ENCODE peak calls at places on chromosomes 3 and 15, in four cellular contexts. T, H, R and Z are unnamed samples.

GRCh38 chr3:49665822-49666519 is 8.2 kb upstream of the APEH start:
- DNase-seq in T (no peak), H (no peak), R (peak; percentile 54), Z (no peak)

GRCh38 chr15:72182673-72183072 is 14.9 kb downstream of the GRAMD2A start:
- DNase-seq in T (no peak), R (peak; percentile 86), H (no peak), Z (no peak)

GRCh38 chr15:94670436-94671034 is 439.2 kb downstream of the MCTP2 start:
- DNase-seq in H (no peak), T (no peak), R (peak; percentile 39), Z (peak; percentile 30)

GRCh38 chr15:76190767-76191538 is 120.3 kb downstream of the ETFA start:
- DNase-seq in T (peak; percentile 91), H (peak; percentile 43), R (peak; percentile 67), Z (peak; percentile 69)

GRCh38 chr3:16761576-16761975 is 123.2 kb upstream of the PLCL2 start:
- DNase-seq in T (no peak), R (no peak), H (no peak), Z (no peak)

GRCh38 chr15:40693904-40694705 is 869 bp upstream of the RAD51 start:
- DNase-seq in R (peak; percentile 6), T (no peak), H (peak; percentile 19), Z (no peak)

GRCh38 chr3:188947983-188948657 is 223.7 kb upstream of the TPRG1 start:
- DNase-seq in H (no peak), T (peak; percentile 69), R (no peak), Z (peak; percentile 71)

GRCh38 chr3:49133226-49133951 is 539 bp upstream of the LAMB2 start:
- DNase-seq in R (peak; percentile 80), T (peak; percentile 85), H (no peak), Z (peak; percentile 79)

GRCh38 chr3:61452536-61452991 is 108.8 kb upstream of the PTPRG start:
- DNase-seq in H (no peak), T (no peak), R (no peak), Z (no peak)

GRCh38 chr3:30555968-30556367 is 50.4 kb upstream of the TGFBR2 start:
- DNase-seq in T (no peak), R (no peak), H (no peak), Z (no peak)

GRCh38 chr15:88894348-88894818 is 961 bp downstream of the HAPLN3 start:
- DNase-seq in R (peak; percentile 49), T (peak; percentile 95), H (no peak), Z (peak; percentile 82)

GRCh38 chr3:138862924-138863775 is 28.4 kb upstream of the PIK3CB start:
- DNase-seq in T (peak; percentile 53), H (no peak), R (peak; percentile 97), Z (peak; percentile 56)

GRCh38 chr3:147030274-147030673 is 376.1 kb downstream of the ZIC4 start:
- DNase-seq in H (no peak), T (no peak), R (no peak), Z (no peak)

GRCh38 chr3:49295489-49296058 is 18.5 kb upstream of the C3orf62 start:
- DNase-seq in H (no peak), R (peak; percentile 35), T (no peak), Z (peak; percentile 6)

GRCh38 chr15:80152896-80153876 is at the start of gene FAH:
- DNase-seq in T (peak; percentile 62), H (no peak), R (peak; percentile 30), Z (no peak)

GRCh38 chr15:75022808-75023193 is 589 bp upstream of the PPCDC start:
- DNase-seq in T (no peak), R (no peak), H (no peak), Z (no peak)

GRCh38 chr3:46692566-46692983 is 904 bp downstream of the ALS2CL start:
- DNase-seq in R (no peak), H (no peak), T (peak; percentile 60), Z (no peak)
- TF ChIP-seq SUZ12 in R (no peak), H (no peak), T (no peak), Z (no peak)

GRCh38 chr15:78360958-78361714 is 21.0 kb downstream of the CRABP1 start:
- DNase-seq in H (no peak), R (no peak), T (no peak), Z (no peak)

GRCh38 chr15:78361956-78362506 is 21.9 kb downstream of the CRABP1 start:
- DNase-seq in R (no peak), T (no peak), H (no peak), Z (no peak)

GRCh38 chr15:78355185-78355584 is 15.0 kb downstream of the CRABP1 start:
- DNase-seq in H (no peak), R (no peak), T (no peak), Z (no peak)

GRCh38 chr15:78360426-78360825 is 20.3 kb downstream of the CRABP1 start:
- DNase-seq in H (no peak), T (no peak), R (no peak), Z (no peak)

DNA sequence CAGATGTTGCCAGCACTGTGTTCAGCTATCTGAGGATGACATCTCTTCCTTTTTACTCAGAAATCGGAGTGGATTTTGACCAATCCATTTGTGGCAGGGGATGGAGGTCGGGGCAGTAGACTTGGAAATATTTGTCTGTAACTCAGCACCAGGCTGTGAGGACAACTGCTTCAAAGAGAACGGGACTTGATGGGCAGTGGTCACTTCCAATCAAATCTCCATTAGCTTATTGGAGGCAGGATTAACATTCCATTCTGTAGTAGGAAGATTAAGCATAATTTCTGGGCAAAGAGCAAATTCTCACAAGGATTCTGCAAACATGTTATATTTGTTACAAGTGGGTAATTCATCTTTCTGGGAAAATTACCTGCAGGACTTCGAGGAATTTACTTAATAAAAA is 18.0 kb downstream of the CRABP1 start:
- DNase-seq in H (no peak), R (peak; percentile 48), T (no peak), Z (peak; percentile 68)
- TF ChIP-seq ZNF274 in H (no peak), R (no peak), T (no peak), Z (no peak)

DNA sequence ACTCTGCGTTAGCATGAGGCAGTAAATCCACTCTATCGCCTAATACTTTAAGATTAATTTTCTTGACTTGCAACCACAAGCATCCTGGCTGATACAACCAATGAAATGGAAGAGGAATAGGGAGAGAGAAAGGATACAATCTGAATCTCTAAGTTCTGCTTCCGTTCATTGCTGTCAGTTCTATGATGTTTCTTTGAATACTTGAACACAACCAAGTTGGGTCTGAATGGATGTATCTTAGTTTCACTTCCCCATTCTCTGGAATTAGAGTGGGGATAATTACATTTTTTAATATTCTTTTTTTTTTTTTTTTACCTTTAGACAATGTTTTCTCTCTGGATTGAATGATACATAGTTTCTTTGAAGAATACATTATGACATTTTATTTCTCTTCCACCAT is 22.9 kb downstream of the PDE8A start:
- DNase-seq in H (no peak), R (no peak), T (no peak), Z (no peak)
- H3K4me1 ChIP-seq in H (peaks cover 39% of the 10 kb centered on the region), R (peaks cover 62% of the 10 kb centered on the region), T (no peaks in the 10 kb centered on the region), Z (peaks cover 2% of the 10 kb centered on the region)

DNA sequence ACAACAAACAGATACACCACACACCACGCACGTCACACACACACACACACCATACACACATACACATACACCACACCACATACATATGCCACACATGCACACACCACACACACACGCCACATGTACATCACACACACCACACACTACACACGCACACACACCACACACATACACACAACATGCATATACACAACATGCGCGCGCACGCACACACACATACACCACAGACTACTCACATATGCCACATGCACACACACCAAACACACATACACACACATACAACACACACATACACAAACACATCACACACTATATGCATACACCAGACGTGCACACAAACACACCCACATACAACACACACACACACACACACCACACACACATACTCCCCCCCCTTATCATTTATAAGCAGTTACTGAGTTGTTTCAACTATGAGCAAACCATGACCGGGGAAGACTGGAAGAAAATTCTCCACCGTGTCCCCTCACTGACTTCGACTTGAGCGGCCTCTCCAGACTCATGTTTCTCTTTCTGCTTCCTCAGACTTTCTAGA is 126.7 kb upstream of the IQSEC1 start:
- DNase-seq in H (no peak), T (no peak), R (no peak), Z (no peak)
- TF ChIP-seq SUZ12 in H (no peak), T (no peak), R (no peak), Z (no peak)

GRCh38 chr15:82021992-82022391 is 23.8 kb downstream of the MEX3B start:
- DNase-seq in H (no peak), R (no peak), T (no peak), Z (no peak)
- TF ChIP-seq ZNF274 in H (no peak), R (no peak), T (no peak), Z (no peak)

GRCh38 chr15:31215490-31216209 is 111.0 kb upstream of the KLF13 start:
- DNase-seq in T (peak; percentile 91), R (peak; percentile 54), H (no peak), Z (peak; percentile 35)
- H3K4me1 ChIP-seq in T (no peaks in the 10 kb centered on the region), R (peaks cover 22% of the 10 kb centered on the region), H (peaks cover 10% of the 10 kb centered on the region), Z (peaks cover 4% of the 10 kb centered on the region)

GRCh38 chr3:106811376-106811775 is 565.9 kb upstream of the CCDC54 start:
- DNase-seq in H (no peak), T (no peak), R (no peak), Z (no peak)

GRCh38 chr3:106817706-106818105 is 559.5 kb upstream of the CCDC54 start:
- DNase-seq in T (no peak), R (no peak), H (no peak), Z (no peak)

GRCh38 chr3:106813742-106814141 is 563.5 kb upstream of the CCDC54 start:
- DNase-seq in T (no peak), H (no peak), R (no peak), Z (no peak)

GRCh38 chr3:106810461-106810733 is 566.8 kb upstream of the CCDC54 start:
- DNase-seq in T (no peak), H (no peak), R (no peak), Z (no peak)

GRCh38 chr3:106814231-106814630 is 563.0 kb upstream of the CCDC54 start:
- DNase-seq in R (no peak), T (no peak), H (no peak), Z (no peak)
- TF ChIP-seq SUZ12 in R (no peak), T (no peak), H (no peak), Z (no peak)